ENCODE peak calls at places on chromosome 10, in six cellular contexts. U is neural progenitor cell; N is CD8-positive, alpha-beta memory T cell; E is breast epithelium; V is Peyer's patch; S is transverse colon. C is an unnamed sample. For H3K9me3, the result is how much of the 10 kb centered on the place peaks cover.

GRCh38 chr10:2079603-2080078 is 342.3 kb upstream of the ADARB2 start:
- DNase-seq in U (no peak), V (no peak), N (no peak), E (no peak), S (no peak), C (no peak)

GRCh38 chr10:75616874-75617478 is 185.6 kb downstream of the LRMDA start:
- DNase-seq in V (no peak), U (no peak), E (no peak), S (no peak), N (no peak), C (no peak)

GRCh38 chr10:113475381-113475807 is 77.5 kb upstream of the HABP2 start:
- DNase-seq in E (no peak), U (no peak), N (no peak), V (no peak), S (no peak), C (no peak)

GRCh38 chr10:91604936-91605534 is 27.8 kb downstream of the PPP1R3C start:
- DNase-seq in S (no peak), E (no peak), N (no peak), V (no peak), U (no peak), C (no peak)

GRCh38 chr10:25175527-25176420 is 973 bp downstream of the GPR158 start:
- DNase-seq in S (peak), E (no peak), U (peak), N (no peak), V (no peak), C (no peak)

GRCh38 chr10:110753462-110753861 is 109.3 kb downstream of the RBM20 start:
- DNase-seq in U (no peak), E (no peak), N (no peak), S (no peak), V (no peak), C (no peak)

GRCh38 chr10:6542999-6543430 is 37.1 kb downstream of the PRKCQ start:
- DNase-seq in V (no peak), S (no peak), N (peak), U (no peak), E (no peak), C (peak)

GRCh38 chr10:80664071-80664680 is 126.5 kb downstream of the SH2D4B start:
- DNase-seq in V (peak), S (peak), N (peak), E (peak), U (peak), C (peak)

GRCh38 chr10:114179747-114180146 is 594 bp downstream of the TDRD1 start:
- DNase-seq in V (no peak), E (no peak), U (no peak), N (no peak), S (no peak), C (no peak)

GRCh38 chr10:48551796-48552591 is 52.9 kb downstream of the ARHGAP22 start:
- DNase-seq in N (no peak), V (no peak), S (no peak), E (no peak), U (peak), C (no peak)

GRCh38 chr10:8245131-8246117 is 190.9 kb downstream of the GATA3 start:
- DNase-seq in N (no peak), V (no peak), U (no peak), E (no peak), S (no peak), C (no peak)

GRCh38 chr10:52466464-52466863 is 152.4 kb downstream of the DKK1 start:
- DNase-seq in E (no peak), U (no peak), N (no peak), S (no peak), V (no peak), C (no peak)

DNA sequence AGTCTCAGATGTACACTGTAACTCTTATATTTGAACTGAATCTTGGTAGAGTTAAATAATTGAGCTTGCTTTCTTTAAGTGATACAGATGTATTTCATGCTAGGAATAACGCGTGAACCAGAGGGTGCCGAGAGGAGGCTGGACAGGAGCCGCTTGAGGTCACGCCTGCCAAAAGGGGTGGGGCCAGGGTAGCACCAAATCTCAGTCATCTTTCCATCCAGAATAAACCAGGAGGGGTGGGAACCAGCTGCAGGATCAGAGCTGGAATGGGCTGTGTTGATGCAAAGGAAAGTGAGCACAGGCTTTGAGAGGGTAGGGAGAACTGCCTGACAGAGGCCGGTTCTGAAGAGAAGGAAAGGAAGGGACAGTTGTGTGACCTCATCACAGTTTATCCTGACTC is 170.4 kb upstream of the MKI67 start:
- DNase-seq in N (no peak), U (no peak), V (no peak), S (no peak), E (no peak), C (no peak)
- H3K9me3 ChIP-seq in N (under half), U (under half), V (under half), S (under half), E (under half), C (under half)

GRCh38 chr10:21832751-21833150 is 170.8 kb downstream of the DNAJC1 start:
- DNase-seq in S (no peak), V (no peak), U (no peak), E (no peak), N (no peak), C (no peak)
- H3K9me3 ChIP-seq in S (under half), V (under half), U (under half), E (under half), N (under half), C (under half)

GRCh38 chr10:36808625-36809362 is 316.6 kb upstream of the ANKRD30A start:
- DNase-seq in E (no peak), S (no peak), V (no peak), U (no peak), N (no peak), C (no peak)
- H3K9me3 ChIP-seq in E (under half), S (under half), V (under half), U (under half), N (under half), C (under half)

DNA sequence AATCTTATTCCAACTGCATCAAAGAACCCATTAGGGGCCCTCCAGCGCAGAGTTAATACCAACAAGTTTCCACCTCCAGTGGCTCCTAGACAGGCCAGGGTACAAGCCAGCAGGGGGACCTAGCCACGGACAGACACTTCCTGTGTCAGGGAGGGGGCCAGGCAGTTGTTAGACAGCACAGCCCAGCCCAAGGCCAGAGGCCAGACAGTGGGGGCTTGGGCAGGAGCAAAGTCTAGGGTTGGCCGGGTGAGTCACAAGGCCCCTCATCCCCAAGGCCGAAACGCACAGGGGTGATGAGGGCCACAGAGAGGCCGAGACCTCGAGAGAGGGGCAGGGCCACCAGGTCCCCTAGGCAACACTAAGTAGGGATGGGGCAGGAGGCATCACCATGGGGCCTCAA is 19.3 kb upstream of the OPTN start:
- DNase-seq in V (no peak), U (no peak), E (no peak), N (no peak), S (no peak), C (no peak)
- H3K9me3 ChIP-seq in V (under half), U (under half), E (under half), N (under half), S (under half), C (under half)

GRCh38 chr10:123643315-123643714 is 22.8 kb upstream of the GPR26 start:
- DNase-seq in U (no peak), E (peak), V (no peak), N (no peak), S (no peak), C (no peak)

GRCh38 chr10:123642697-123643096 is 23.5 kb upstream of the GPR26 start:
- DNase-seq in N (no peak), S (peak), U (no peak), V (no peak), E (no peak), C (no peak)

GRCh38 chr10:123642293-123642692 is 23.9 kb upstream of the GPR26 start:
- DNase-seq in E (no peak), U (peak), V (no peak), S (no peak), N (no peak), C (no peak)

GRCh38 chr10:123645615-123646014 is 20.5 kb upstream of the GPR26 start:
- DNase-seq in U (no peak), V (no peak), E (peak), N (no peak), S (no peak), C (no peak)

GRCh38 chr10:123645016-123645415 is 21.1 kb upstream of the GPR26 start:
- DNase-seq in U (no peak), V (no peak), N (no peak), E (no peak), S (no peak), C (no peak)
- H3K9me3 ChIP-seq in U (under half), V (under half), N (under half), E (under half), S (under half), C (under half)

GRCh38 chr10:121766426-121766825 is 161.4 kb downstream of the ATE1 start:
- DNase-seq in U (no peak), N (no peak), S (no peak), V (no peak), E (no peak), C (no peak)

DNA sequence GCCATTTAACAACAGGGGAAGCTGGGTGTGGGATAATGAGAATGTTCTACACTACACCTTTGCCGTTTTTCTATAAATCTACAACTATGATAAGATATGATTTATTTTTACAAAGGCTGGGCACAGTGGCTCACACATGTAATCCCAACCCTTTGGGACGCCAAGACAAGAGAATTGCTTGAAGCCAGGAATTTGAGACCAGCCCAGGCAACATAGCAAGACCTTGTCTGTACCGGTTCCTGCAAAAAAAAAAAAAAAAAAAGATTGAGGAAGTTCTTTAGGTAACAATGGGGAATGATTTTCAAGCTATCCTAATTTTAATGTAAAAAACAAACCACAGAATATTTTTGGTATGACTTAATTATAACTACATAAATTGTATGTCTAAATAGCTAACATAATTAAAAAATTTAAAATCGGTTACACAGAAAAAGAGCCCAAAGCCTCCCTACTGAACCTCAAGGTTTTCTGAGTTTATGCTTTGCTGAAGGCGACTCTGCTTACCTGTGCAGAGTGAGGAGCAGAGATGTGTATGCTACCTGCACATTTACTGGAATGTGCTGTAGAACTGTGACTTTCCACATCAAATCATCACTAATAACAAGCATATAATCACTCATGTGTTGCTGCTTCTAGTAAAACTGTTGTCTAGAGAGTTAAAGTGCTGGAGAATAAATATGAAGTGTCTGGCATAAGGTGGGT is 163.4 kb downstream of the ATE1 start:
- DNase-seq in S (no peak), U (no peak), N (no peak), V (no peak), E (no peak), C (no peak)
- H3K9me3 ChIP-seq in S (under half), U (under half), N (under half), V (under half), E (under half), C (under half)

GRCh38 chr10:130740788-130741785 is 570.4 kb downstream of the TCERG1L start:
- DNase-seq in U (no peak), S (no peak), E (peak), N (no peak), V (no peak), C (no peak)
- H3K9me3 ChIP-seq in U (under half), S (under half), E (under half), N (under half), V (under half), C (under half)

C was measured in CD4-positive, alpha-beta memory T cell.